ENCODE peak calls at places on chromosome 20, in four cellular contexts. One of them, this sample, is unnamed.

GRCh38 chr20:47970282-47970903 is 185.1 kb upstream of the SULF2 start:
- ATAC-seq in lung: no peak
- ATAC-seq in naive thymus-derived CD4-positive, alpha-beta T cell: no peak
- ATAC-seq in upper lobe of right lung: no peak
- ATAC-seq in this sample: no peak

GRCh38 chr20:9179867-9180266 is 111.0 kb downstream of the PLCB4 start:
- ATAC-seq in upper lobe of right lung: no peak
- ATAC-seq in naive thymus-derived CD4-positive, alpha-beta T cell: no peak
- ATAC-seq in lung: no peak
- ATAC-seq in this sample: no peak

GRCh38 chr20:53660947-53661381 is 67.3 kb upstream of the ZNF217 start:
- ATAC-seq in upper lobe of right lung: no peak
- ATAC-seq in naive thymus-derived CD4-positive, alpha-beta T cell: peak; percentile 36
- ATAC-seq in lung: no peak
- ATAC-seq in this sample: no peak

GRCh38 chr20:19431308-19431685 is 218.9 kb downstream of the SLC24A3 start:
- ATAC-seq in upper lobe of right lung: no peak
- ATAC-seq in lung: no peak
- ATAC-seq in naive thymus-derived CD4-positive, alpha-beta T cell: no peak
- ATAC-seq in this sample: no peak

GRCh38 chr20:13995841-13996240 is 525 bp downstream of the MACROD2 start:
- ATAC-seq in upper lobe of right lung: peak; percentile 66
- ATAC-seq in lung: peak; percentile 35
- ATAC-seq in naive thymus-derived CD4-positive, alpha-beta T cell: no peak
- ATAC-seq in this sample: peak; percentile 39

GRCh38 chr20:47315339-47315662 is 41.2 kb downstream of the ZMYND8 start:
- ATAC-seq in lung: no peak
- ATAC-seq in upper lobe of right lung: no peak
- ATAC-seq in naive thymus-derived CD4-positive, alpha-beta T cell: no peak
- ATAC-seq in this sample: no peak

GRCh38 chr20:12265662-12266061 is 348.0 kb downstream of the BTBD3 start:
- ATAC-seq in upper lobe of right lung: peak; percentile 46
- ATAC-seq in naive thymus-derived CD4-positive, alpha-beta T cell: no peak
- ATAC-seq in lung: no peak
- ATAC-seq in this sample: no peak

GRCh38 chr20:4926531-4927156 is 74.7 kb downstream of the SLC23A2 start:
- ATAC-seq in naive thymus-derived CD4-positive, alpha-beta T cell: no peak
- ATAC-seq in upper lobe of right lung: no peak
- ATAC-seq in lung: no peak
- ATAC-seq in this sample: peak; percentile 26

GRCh38 chr20:23399568-23400241 is 21.6 kb downstream of the NAPB start:
- ATAC-seq in naive thymus-derived CD4-positive, alpha-beta T cell: peak; percentile 12
- ATAC-seq in upper lobe of right lung: peak; percentile 88
- ATAC-seq in lung: peak; percentile 79
- ATAC-seq in this sample: no peak

GRCh38 chr20:21575981-21576740 is 62.3 kb upstream of the NKX2-2 start:
- ATAC-seq in upper lobe of right lung: no peak
- ATAC-seq in lung: no peak
- ATAC-seq in naive thymus-derived CD4-positive, alpha-beta T cell: no peak
- ATAC-seq in this sample: no peak

GRCh38 chr20:14189794-14190402 is 147.5 kb downstream of the FLRT3 start:
- ATAC-seq in lung: peak; percentile 34
- ATAC-seq in upper lobe of right lung: peak; percentile 42
- ATAC-seq in naive thymus-derived CD4-positive, alpha-beta T cell: no peak
- ATAC-seq in this sample: no peak

GRCh38 chr20:40687384-40688128 is 1.5 kb downstream of the MAFB start:
- ATAC-seq in naive thymus-derived CD4-positive, alpha-beta T cell: no peak
- ATAC-seq in upper lobe of right lung: peak; percentile 23
- ATAC-seq in lung: peak; percentile 2
- ATAC-seq in this sample: no peak

GRCh38 chr20:51562334-51563140 is 20.0 kb upstream of the NFATC2 start:
- ATAC-seq in upper lobe of right lung: peak; percentile 66
- ATAC-seq in naive thymus-derived CD4-positive, alpha-beta T cell: peak; percentile 32
- ATAC-seq in lung: peak; percentile 60
- ATAC-seq in this sample: peak; percentile 84

GRCh38 chr20:13336308-13337089 is 115.4 kb downstream of the ISM1 start:
- ATAC-seq in upper lobe of right lung: no peak
- ATAC-seq in lung: no peak
- ATAC-seq in naive thymus-derived CD4-positive, alpha-beta T cell: no peak
- ATAC-seq in this sample: no peak

GRCh38 chr20:13274311-13274965 is 53.4 kb downstream of the ISM1 start:
- ATAC-seq in naive thymus-derived CD4-positive, alpha-beta T cell: no peak
- ATAC-seq in upper lobe of right lung: peak; percentile 42
- ATAC-seq in lung: no peak
- ATAC-seq in this sample: no peak

DNA sequence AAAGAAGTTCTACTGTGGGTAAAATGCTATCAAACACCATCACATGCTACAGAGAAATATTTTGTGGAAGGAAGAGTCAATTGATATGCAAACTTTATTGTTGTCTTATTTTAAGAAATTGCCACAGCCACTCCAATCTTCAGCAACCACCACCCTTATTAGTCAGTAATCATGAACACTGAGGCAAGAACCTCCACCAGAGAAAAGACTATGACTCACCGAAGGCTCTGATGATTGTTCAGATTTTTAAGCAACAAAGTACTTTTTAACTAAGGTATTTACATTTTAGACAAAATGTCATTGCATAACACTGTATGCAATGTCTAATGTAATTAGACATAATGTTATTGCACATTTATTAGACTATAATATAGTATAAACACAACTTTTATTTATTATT is 26.2 kb upstream of the MMP24 start:
- ATAC-seq in naive thymus-derived CD4-positive, alpha-beta T cell: no peak
- ATAC-seq in lung: no peak
- ATAC-seq in upper lobe of right lung: no peak
- ATAC-seq in this sample: no peak
- H3K4me1 ChIP-seq in naive thymus-derived CD4-positive, alpha-beta T cell: no peaks in the 10 kb centered on the region
- H3K4me1 ChIP-seq in lung: no peaks in the 10 kb centered on the region
- H3K4me1 ChIP-seq in upper lobe of right lung: no peaks in the 10 kb centered on the region
- H3K4me1 ChIP-seq in this sample: no peaks in the 10 kb centered on the region

GRCh38 chr20:55360895-55361294 is 644.4 kb downstream of the CBLN4 start:
- ATAC-seq in naive thymus-derived CD4-positive, alpha-beta T cell: no peak
- ATAC-seq in lung: no peak
- ATAC-seq in upper lobe of right lung: no peak
- ATAC-seq in this sample: no peak

DNA sequence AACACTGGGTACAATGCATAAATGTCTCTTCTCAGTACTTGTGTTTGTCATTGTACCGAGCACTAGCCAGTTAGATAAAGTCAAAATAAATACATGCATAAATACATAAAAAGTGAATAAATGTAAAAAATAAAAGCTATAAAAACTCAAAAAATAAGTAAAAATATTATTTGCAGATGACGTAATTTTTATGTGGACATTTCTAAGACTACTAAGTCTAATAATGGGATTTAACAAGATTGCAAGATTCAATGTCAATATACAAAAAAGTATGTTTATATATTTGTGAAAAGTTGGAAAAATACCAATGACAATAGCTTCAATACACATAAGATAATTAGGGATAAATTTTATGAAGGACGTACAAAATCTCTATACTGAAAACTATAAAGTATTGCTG is 639.6 kb downstream of the CBLN4 start:
- ATAC-seq in naive thymus-derived CD4-positive, alpha-beta T cell: no peak
- ATAC-seq in lung: no peak
- ATAC-seq in upper lobe of right lung: no peak
- ATAC-seq in this sample: no peak
- H3K9me3 ChIP-seq in naive thymus-derived CD4-positive, alpha-beta T cell: no peaks in the 10 kb centered on the region
- H3K9me3 ChIP-seq in lung: peaks cover 2% of the 10 kb centered on the region
- H3K9me3 ChIP-seq in upper lobe of right lung: no peaks in the 10 kb centered on the region
- H3K9me3 ChIP-seq in this sample: no peaks in the 10 kb centered on the region

GRCh38 chr20:35742741-35743523 is 872 bp upstream of the RBM39 start:
- ATAC-seq in upper lobe of right lung: peak; percentile 12
- ATAC-seq in lung: no peak
- ATAC-seq in naive thymus-derived CD4-positive, alpha-beta T cell: no peak
- ATAC-seq in this sample: no peak

GRCh38 chr20:35739294-35740163 is 2.5 kb downstream of the RBM39 start:
- ATAC-seq in upper lobe of right lung: no peak
- ATAC-seq in lung: no peak
- ATAC-seq in naive thymus-derived CD4-positive, alpha-beta T cell: no peak
- ATAC-seq in this sample: no peak

GRCh38 chr20:35743693-35744491 is 1.8 kb upstream of the RBM39 start:
- ATAC-seq in upper lobe of right lung: no peak
- ATAC-seq in naive thymus-derived CD4-positive, alpha-beta T cell: no peak
- ATAC-seq in lung: no peak
- ATAC-seq in this sample: no peak

GRCh38 chr20:35738410-35739179 is 3.5 kb downstream of the RBM39 start:
- ATAC-seq in upper lobe of right lung: no peak
- ATAC-seq in naive thymus-derived CD4-positive, alpha-beta T cell: no peak
- ATAC-seq in lung: no peak
- ATAC-seq in this sample: no peak

GRCh38 chr20:35741892-35742740 is at the start of gene RBM39:
- ATAC-seq in upper lobe of right lung: peak; percentile 95
- ATAC-seq in naive thymus-derived CD4-positive, alpha-beta T cell: peak; percentile 92
- ATAC-seq in lung: peak; percentile 94
- ATAC-seq in this sample: peak; percentile 96
- H3K4me1 ChIP-seq in upper lobe of right lung: peaks cover 36% of the 10 kb centered on the region
- H3K4me1 ChIP-seq in naive thymus-derived CD4-positive, alpha-beta T cell: peaks cover 34% of the 10 kb centered on the region
- H3K4me1 ChIP-seq in lung: peaks cover 11% of the 10 kb centered on the region
- H3K4me1 ChIP-seq in this sample: peaks cover 16% of the 10 kb centered on the region

GRCh38 chr20:62112368-62112767 is 9.9 kb upstream of the LSM14B start:
- ATAC-seq in upper lobe of right lung: no peak
- ATAC-seq in lung: no peak
- ATAC-seq in naive thymus-derived CD4-positive, alpha-beta T cell: no peak
- ATAC-seq in this sample: no peak
- H3K9me3 ChIP-seq in upper lobe of right lung: peaks cover 24% of the 10 kb centered on the region
- H3K9me3 ChIP-seq in lung: peaks cover 42% of the 10 kb centered on the region
- H3K9me3 ChIP-seq in naive thymus-derived CD4-positive, alpha-beta T cell: peaks cover 6% of the 10 kb centered on the region
- H3K9me3 ChIP-seq in this sample: no peaks in the 10 kb centered on the region